ENCODE peak calls at places on chromosomes 12 and 14, in six cellular contexts. One of them, this sample, is unnamed.

GRCh38 chr12:28415755-28416154 is 225.5 kb downstream of the CCDC91 start:
- DNase-seq in foreskin fibroblast: peak
- DNase-seq in activated CD8-positive, alpha-beta T cell treated with anti-CD3 and anti-CD28 coated beads for 36 hours: no peak
- DNase-seq in AG04450: peak
- DNase-seq in fibroblast of the aortic adventitia: peak
- DNase-seq in cardiac muscle cell: peak
- DNase-seq in this sample: no peak

GRCh38 chr14:58098507-58098906 is 53.5 kb downstream of the ARMH4 start:
- DNase-seq in foreskin fibroblast: no peak
- DNase-seq in fibroblast of the aortic adventitia: no peak
- DNase-seq in activated CD8-positive, alpha-beta T cell treated with anti-CD3 and anti-CD28 coated beads for 36 hours: no peak
- DNase-seq in cardiac muscle cell: no peak
- DNase-seq in AG04450: no peak
- DNase-seq in this sample: no peak

GRCh38 chr12:57781801-57782200 is 786 bp upstream of the TSFM start:
- DNase-seq in activated CD8-positive, alpha-beta T cell treated with anti-CD3 and anti-CD28 coated beads for 36 hours: no peak
- DNase-seq in AG04450: no peak
- DNase-seq in cardiac muscle cell: no peak
- DNase-seq in foreskin fibroblast: no peak
- DNase-seq in fibroblast of the aortic adventitia: no peak
- DNase-seq in this sample: no peak

GRCh38 chr14:105377555-105378182 is 20.7 kb upstream of the TEX22 start:
- DNase-seq in AG04450: no peak
- DNase-seq in cardiac muscle cell: no peak
- DNase-seq in fibroblast of the aortic adventitia: no peak
- DNase-seq in foreskin fibroblast: no peak
- DNase-seq in activated CD8-positive, alpha-beta T cell treated with anti-CD3 and anti-CD28 coated beads for 36 hours: no peak
- DNase-seq in this sample: no peak

GRCh38 chr14:92323031-92323915 is at the start of gene SLC24A4:
- DNase-seq in AG04450: no peak
- DNase-seq in activated CD8-positive, alpha-beta T cell treated with anti-CD3 and anti-CD28 coated beads for 36 hours: peak
- DNase-seq in cardiac muscle cell: peak
- DNase-seq in foreskin fibroblast: peak
- DNase-seq in fibroblast of the aortic adventitia: no peak
- DNase-seq in this sample: no peak

GRCh38 chr12:104291867-104292524 is 11.5 kb upstream of the EID3 start:
- DNase-seq in cardiac muscle cell: no peak
- DNase-seq in activated CD8-positive, alpha-beta T cell treated with anti-CD3 and anti-CD28 coated beads for 36 hours: no peak
- DNase-seq in fibroblast of the aortic adventitia: peak
- DNase-seq in foreskin fibroblast: no peak
- DNase-seq in AG04450: no peak
- DNase-seq in this sample: no peak

GRCh38 chr12:26280869-26281268 is 85.5 kb downstream of the SSPN start:
- DNase-seq in fibroblast of the aortic adventitia: no peak
- DNase-seq in cardiac muscle cell: no peak
- DNase-seq in AG04450: no peak
- DNase-seq in foreskin fibroblast: no peak
- DNase-seq in activated CD8-positive, alpha-beta T cell treated with anti-CD3 and anti-CD28 coated beads for 36 hours: no peak
- DNase-seq in this sample: no peak

GRCh38 chr14:92987713-92988510 is 65.0 kb downstream of the CHGA start:
- DNase-seq in activated CD8-positive, alpha-beta T cell treated with anti-CD3 and anti-CD28 coated beads for 36 hours: no peak
- DNase-seq in cardiac muscle cell: no peak
- DNase-seq in fibroblast of the aortic adventitia: no peak
- DNase-seq in AG04450: no peak
- DNase-seq in foreskin fibroblast: peak
- DNase-seq in this sample: no peak

GRCh38 chr14:68300608-68301007 is 481.0 kb downstream of the RAD51B start:
- DNase-seq in fibroblast of the aortic adventitia: no peak
- DNase-seq in AG04450: no peak
- DNase-seq in cardiac muscle cell: no peak
- DNase-seq in activated CD8-positive, alpha-beta T cell treated with anti-CD3 and anti-CD28 coated beads for 36 hours: no peak
- DNase-seq in foreskin fibroblast: no peak
- DNase-seq in this sample: no peak

GRCh38 chr14:68293404-68293803 is 473.8 kb downstream of the RAD51B start:
- DNase-seq in foreskin fibroblast: no peak
- DNase-seq in fibroblast of the aortic adventitia: no peak
- DNase-seq in activated CD8-positive, alpha-beta T cell treated with anti-CD3 and anti-CD28 coated beads for 36 hours: no peak
- DNase-seq in cardiac muscle cell: no peak
- DNase-seq in AG04450: no peak
- DNase-seq in this sample: no peak

GRCh38 chr14:68297011-68297410 is 477.4 kb downstream of the RAD51B start:
- DNase-seq in fibroblast of the aortic adventitia: peak
- DNase-seq in foreskin fibroblast: no peak
- DNase-seq in AG04450: no peak
- DNase-seq in activated CD8-positive, alpha-beta T cell treated with anti-CD3 and anti-CD28 coated beads for 36 hours: no peak
- DNase-seq in cardiac muscle cell: no peak
- DNase-seq in this sample: no peak

GRCh38 chr14:68295316-68295816 is 475.8 kb downstream of the RAD51B start:
- DNase-seq in cardiac muscle cell: peak
- DNase-seq in foreskin fibroblast: no peak
- DNase-seq in activated CD8-positive, alpha-beta T cell treated with anti-CD3 and anti-CD28 coated beads for 36 hours: no peak
- DNase-seq in AG04450: no peak
- DNase-seq in fibroblast of the aortic adventitia: no peak
- DNase-seq in this sample: no peak

GRCh38 chr14:68297871-68298468 is 478.4 kb downstream of the RAD51B start:
- DNase-seq in activated CD8-positive, alpha-beta T cell treated with anti-CD3 and anti-CD28 coated beads for 36 hours: no peak
- DNase-seq in AG04450: no peak
- DNase-seq in foreskin fibroblast: peak
- DNase-seq in cardiac muscle cell: peak
- DNase-seq in fibroblast of the aortic adventitia: peak
- DNase-seq in this sample: no peak
- TF ChIP-seq CTCF in activated CD8-positive, alpha-beta T cell treated with anti-CD3 and anti-CD28 coated beads for 36 hours: no peak
- TF ChIP-seq CTCF in AG04450: peak
- TF ChIP-seq CTCF in foreskin fibroblast: peak
- TF ChIP-seq CTCF in cardiac muscle cell: peak
- TF ChIP-seq CTCF in fibroblast of the aortic adventitia: peak
- TF ChIP-seq CTCF in this sample: no peak

GRCh38 chr14:50837850-50838470 is 7.0 kb upstream of the NIN start:
- DNase-seq in activated CD8-positive, alpha-beta T cell treated with anti-CD3 and anti-CD28 coated beads for 36 hours: no peak
- DNase-seq in AG04450: no peak
- DNase-seq in cardiac muscle cell: no peak
- DNase-seq in foreskin fibroblast: no peak
- DNase-seq in fibroblast of the aortic adventitia: no peak
- DNase-seq in this sample: no peak

GRCh38 chr14:50839696-50840095 is 8.7 kb upstream of the NIN start:
- DNase-seq in fibroblast of the aortic adventitia: no peak
- DNase-seq in foreskin fibroblast: no peak
- DNase-seq in AG04450: no peak
- DNase-seq in activated CD8-positive, alpha-beta T cell treated with anti-CD3 and anti-CD28 coated beads for 36 hours: no peak
- DNase-seq in cardiac muscle cell: no peak
- DNase-seq in this sample: no peak

GRCh38 chr14:50837271-50837670 is 6.3 kb upstream of the NIN start:
- DNase-seq in foreskin fibroblast: no peak
- DNase-seq in AG04450: no peak
- DNase-seq in cardiac muscle cell: no peak
- DNase-seq in activated CD8-positive, alpha-beta T cell treated with anti-CD3 and anti-CD28 coated beads for 36 hours: no peak
- DNase-seq in fibroblast of the aortic adventitia: no peak
- DNase-seq in this sample: no peak

GRCh38 chr14:50836515-50836914 is 5.6 kb upstream of the NIN start:
- DNase-seq in activated CD8-positive, alpha-beta T cell treated with anti-CD3 and anti-CD28 coated beads for 36 hours: no peak
- DNase-seq in cardiac muscle cell: no peak
- DNase-seq in fibroblast of the aortic adventitia: no peak
- DNase-seq in foreskin fibroblast: peak
- DNase-seq in AG04450: no peak
- DNase-seq in this sample: no peak

GRCh38 chr14:50839048-50839447 is 8.1 kb upstream of the NIN start:
- DNase-seq in fibroblast of the aortic adventitia: no peak
- DNase-seq in foreskin fibroblast: peak
- DNase-seq in cardiac muscle cell: no peak
- DNase-seq in AG04450: no peak
- DNase-seq in activated CD8-positive, alpha-beta T cell treated with anti-CD3 and anti-CD28 coated beads for 36 hours: peak
- DNase-seq in this sample: no peak
- TF ChIP-seq CTCF in fibroblast of the aortic adventitia: no peak
- TF ChIP-seq CTCF in foreskin fibroblast: no peak
- TF ChIP-seq CTCF in cardiac muscle cell: no peak
- TF ChIP-seq CTCF in AG04450: no peak
- TF ChIP-seq CTCF in activated CD8-positive, alpha-beta T cell treated with anti-CD3 and anti-CD28 coated beads for 36 hours: no peak
- TF ChIP-seq CTCF in this sample: no peak

DNA sequence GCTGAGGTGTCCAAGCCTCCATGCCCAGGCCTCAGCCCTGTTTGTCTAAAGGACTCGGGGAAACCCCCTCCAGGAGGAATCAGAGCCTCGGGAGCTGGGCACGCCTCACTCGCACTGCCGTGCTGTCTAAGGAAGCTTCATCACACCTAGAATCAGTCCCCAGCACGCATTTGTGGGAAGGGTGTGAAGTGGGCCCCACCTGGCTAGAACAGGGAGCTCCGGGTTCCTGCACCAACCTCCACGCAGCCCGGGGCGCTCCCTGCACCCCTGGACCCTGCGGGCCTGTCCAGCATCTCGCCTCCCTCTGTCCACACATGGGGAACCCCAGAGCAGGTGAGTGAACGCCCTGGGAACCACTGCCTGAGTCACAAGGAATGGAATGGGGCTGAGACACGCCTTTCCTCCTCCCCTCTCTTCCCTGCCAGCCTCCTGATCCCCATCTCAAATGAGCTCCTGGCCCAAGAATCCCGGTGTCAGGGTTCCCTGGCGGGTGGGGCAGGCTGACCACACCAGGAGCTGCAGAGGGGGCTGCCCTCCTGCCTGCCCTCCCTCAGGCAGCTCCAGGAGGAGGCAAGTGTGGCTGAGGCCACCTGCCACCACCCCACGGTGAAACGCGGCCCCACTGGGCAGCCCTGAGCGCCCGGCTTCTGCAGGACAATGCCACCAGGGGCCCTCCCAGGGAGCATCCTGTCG is 44.6 kb downstream of the GALNT9 start:
- DNase-seq in foreskin fibroblast: no peak
- DNase-seq in AG04450: no peak
- DNase-seq in cardiac muscle cell: no peak
- DNase-seq in activated CD8-positive, alpha-beta T cell treated with anti-CD3 and anti-CD28 coated beads for 36 hours: no peak
- DNase-seq in fibroblast of the aortic adventitia: no peak
- DNase-seq in this sample: no peak
- TF ChIP-seq CTCF in foreskin fibroblast: no peak
- TF ChIP-seq CTCF in AG04450: no peak
- TF ChIP-seq CTCF in cardiac muscle cell: no peak
- TF ChIP-seq CTCF in activated CD8-positive, alpha-beta T cell treated with anti-CD3 and anti-CD28 coated beads for 36 hours: no peak
- TF ChIP-seq CTCF in fibroblast of the aortic adventitia: no peak
- TF ChIP-seq CTCF in this sample: no peak

DNA sequence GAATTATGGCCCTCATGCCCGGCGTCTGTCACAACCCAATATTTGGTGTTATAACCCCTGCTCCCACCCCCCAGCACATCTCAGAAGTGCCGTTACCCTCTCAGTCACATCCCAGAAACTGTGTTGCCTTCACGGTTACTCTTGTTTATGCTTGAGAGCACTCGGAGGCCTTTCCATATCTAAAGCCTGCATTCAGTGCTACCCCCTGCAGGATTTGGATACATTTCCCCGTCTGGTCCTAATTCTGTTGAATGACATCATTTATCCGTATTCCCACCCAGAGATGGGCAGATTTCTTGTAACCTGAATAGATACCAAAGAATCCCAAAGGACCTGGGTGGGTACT is 19.1 kb upstream of the FOS start:
- DNase-seq in cardiac muscle cell: peak
- DNase-seq in foreskin fibroblast: peak
- DNase-seq in activated CD8-positive, alpha-beta T cell treated with anti-CD3 and anti-CD28 coated beads for 36 hours: no peak
- DNase-seq in fibroblast of the aortic adventitia: peak
- DNase-seq in AG04450: no peak
- DNase-seq in this sample: no peak
- TF ChIP-seq CTCF in cardiac muscle cell: peak
- TF ChIP-seq CTCF in foreskin fibroblast: peak
- TF ChIP-seq CTCF in activated CD8-positive, alpha-beta T cell treated with anti-CD3 and anti-CD28 coated beads for 36 hours: no peak
- TF ChIP-seq CTCF in fibroblast of the aortic adventitia: peak
- TF ChIP-seq CTCF in AG04450: peak
- TF ChIP-seq CTCF in this sample: no peak

DNA sequence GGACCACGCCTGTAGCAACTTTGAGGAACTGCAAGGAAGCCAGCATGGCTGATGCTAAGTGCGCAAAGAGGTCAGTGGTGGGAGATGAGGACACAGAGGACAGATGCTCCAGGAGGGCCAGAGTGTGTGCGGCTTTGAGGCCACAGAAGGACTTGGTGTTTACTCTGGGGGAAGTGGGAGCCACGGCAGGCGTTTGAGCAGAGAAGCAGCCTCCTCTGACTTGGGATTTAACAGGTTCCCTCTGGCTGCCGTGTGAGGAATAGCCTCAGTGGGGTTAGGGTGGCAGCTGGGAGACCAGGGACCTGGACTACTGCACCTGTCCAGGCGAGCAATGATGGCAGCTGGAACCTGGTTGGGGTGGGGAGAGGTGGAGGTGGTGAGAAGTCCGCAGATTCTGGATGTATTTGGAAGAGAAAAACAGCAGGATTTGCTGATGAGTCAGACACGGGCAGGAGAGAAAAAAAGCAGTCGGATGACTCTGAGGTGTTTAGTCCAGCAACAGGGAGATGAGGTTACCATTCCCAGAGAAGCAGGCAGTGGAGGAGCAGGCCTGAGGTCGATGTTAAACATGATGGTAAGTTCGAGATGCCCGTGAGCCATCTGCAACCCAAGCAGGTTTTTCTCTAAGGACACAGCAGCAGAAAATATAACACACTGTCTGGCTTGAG is 143.5 kb downstream of the SCARB1 start:
- DNase-seq in cardiac muscle cell: peak
- DNase-seq in activated CD8-positive, alpha-beta T cell treated with anti-CD3 and anti-CD28 coated beads for 36 hours: no peak
- DNase-seq in fibroblast of the aortic adventitia: peak
- DNase-seq in foreskin fibroblast: peak
- DNase-seq in AG04450: no peak
- DNase-seq in this sample: no peak
- TF ChIP-seq CTCF in cardiac muscle cell: peak
- TF ChIP-seq CTCF in activated CD8-positive, alpha-beta T cell treated with anti-CD3 and anti-CD28 coated beads for 36 hours: no peak
- TF ChIP-seq CTCF in fibroblast of the aortic adventitia: peak
- TF ChIP-seq CTCF in foreskin fibroblast: peak
- TF ChIP-seq CTCF in AG04450: peak
- TF ChIP-seq CTCF in this sample: peak

DNA sequence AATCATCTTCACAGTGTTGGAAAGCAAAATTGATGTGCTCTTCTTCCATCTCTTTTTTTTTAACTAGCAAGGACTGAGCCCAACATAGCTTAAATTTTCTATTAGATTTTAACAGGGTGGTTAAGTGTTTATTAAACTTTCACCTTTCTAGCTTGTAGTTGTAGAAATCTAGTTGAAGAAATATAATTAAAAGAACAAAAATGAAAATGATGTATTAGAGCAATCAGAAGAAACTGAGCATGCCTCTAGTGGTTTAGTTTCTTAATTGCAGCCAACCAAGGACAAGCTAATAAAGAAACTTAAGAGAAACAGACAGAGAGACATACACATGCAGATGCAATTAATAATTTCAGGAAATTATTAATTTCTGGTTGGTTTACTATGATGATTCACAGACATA is 673.0 kb upstream of the LMO3 start:
- DNase-seq in AG04450: no peak
- DNase-seq in cardiac muscle cell: no peak
- DNase-seq in fibroblast of the aortic adventitia: no peak
- DNase-seq in foreskin fibroblast: no peak
- DNase-seq in activated CD8-positive, alpha-beta T cell treated with anti-CD3 and anti-CD28 coated beads for 36 hours: no peak
- DNase-seq in this sample: no peak
- TF ChIP-seq CTCF in AG04450: no peak
- TF ChIP-seq CTCF in cardiac muscle cell: no peak
- TF ChIP-seq CTCF in fibroblast of the aortic adventitia: no peak
- TF ChIP-seq CTCF in foreskin fibroblast: no peak
- TF ChIP-seq CTCF in activated CD8-positive, alpha-beta T cell treated with anti-CD3 and anti-CD28 coated beads for 36 hours: no peak
- TF ChIP-seq CTCF in this sample: peak

GRCh38 chr12:39272934-39273770 is 169.8 kb downstream of the KIF21A start:
- DNase-seq in cardiac muscle cell: peak
- DNase-seq in fibroblast of the aortic adventitia: peak
- DNase-seq in foreskin fibroblast: peak
- DNase-seq in AG04450: no peak
- DNase-seq in activated CD8-positive, alpha-beta T cell treated with anti-CD3 and anti-CD28 coated beads for 36 hours: peak
- DNase-seq in this sample: peak
- TF ChIP-seq CTCF in cardiac muscle cell: peak
- TF ChIP-seq CTCF in fibroblast of the aortic adventitia: peak
- TF ChIP-seq CTCF in foreskin fibroblast: peak
- TF ChIP-seq CTCF in AG04450: peak
- TF ChIP-seq CTCF in activated CD8-positive, alpha-beta T cell treated with anti-CD3 and anti-CD28 coated beads for 36 hours: peak
- TF ChIP-seq CTCF in this sample: peak

This sample was measured in neural crest cell.